ENCODE peak calls at places on chromosome 3, in six cellular contexts. H is choroid plexus epithelial cell; Z is heart left ventricle; S is CD4-positive, CD25-positive, alpha-beta regulatory T cell; K is left lung; D is adrenal gland. M is an unnamed sample.

GRCh38 chr3:36164400-36164799 is 215.9 kb upstream of the STAC start:
- DNase-seq in H (no peak), Z (no peak), S (no peak), K (no peak), D (no peak), M (no peak)

GRCh38 chr3:196979545-196979944 is 10.9 kb upstream of the PIGZ start:
- DNase-seq in H (peak), Z (no peak), S (no peak), K (no peak), D (peak), M (no peak)

GRCh38 chr3:134795776-134796312 is 784 bp downstream of the EPHB1 start:
- DNase-seq in H (peak), Z (no peak), S (peak), K (no peak), D (peak), M (no peak)

GRCh38 chr3:50272911-50273688 is 4.2 kb downstream of the SEMA3B start:
- DNase-seq in H (peak), Z (peak), S (peak), K (peak), D (peak), M (peak)

GRCh38 chr3:153026026-153026425 is 136.0 kb upstream of the RAP2B start:
- DNase-seq in H (peak), Z (no peak), S (peak), K (no peak), D (no peak), M (no peak)

GRCh38 chr3:119681279-119681678 is 4.1 kb upstream of the COX17 start:
- DNase-seq in H (peak), Z (no peak), S (peak), K (no peak), D (no peak), M (no peak)

GRCh38 chr3:31408720-31409119 is 124.0 kb upstream of the STT3B start:
- DNase-seq in H (no peak), Z (no peak), S (no peak), K (no peak), D (no peak), M (no peak)

GRCh38 chr3:59364471-59364870 is 314.6 kb upstream of the CFAP20DC start:
- DNase-seq in H (peak), Z (no peak), S (no peak), K (no peak), D (no peak), M (no peak)

GRCh38 chr3:114498779-114499370 is 205.0 kb downstream of the TIGIT start:
- DNase-seq in H (peak), Z (peak), S (no peak), K (no peak), D (peak), M (no peak)

GRCh38 chr3:129746629-129747028 is 140.2 kb upstream of the PLXND1 start:
- DNase-seq in H (peak), Z (no peak), S (no peak), K (no peak), D (no peak), M (no peak)

GRCh38 chr3:112046599-112046998 is 12.1 kb downstream of the TMPRSS7 start:
- DNase-seq in H (peak), Z (no peak), S (no peak), K (no peak), D (no peak), M (no peak)

GRCh38 chr3:11154953-11155325 is 646 bp downstream of the HRH1 start:
- DNase-seq in H (peak), Z (no peak), S (no peak), K (no peak), D (peak), M (no peak)

GRCh38 chr3:9525078-9525477 is 28.5 kb downstream of the LHFPL4 start:
- DNase-seq in H (no peak), Z (no peak), S (no peak), K (no peak), D (no peak), M (no peak)

GRCh38 chr3:185309795-185310194 is 53.1 kb upstream of the MAP3K13 start:
- DNase-seq in H (no peak), Z (no peak), S (no peak), K (no peak), D (no peak), M (no peak)

GRCh38 chr3:187913617-187914033 is 168.4 kb upstream of the BCL6 start:
- DNase-seq in H (peak), Z (no peak), S (no peak), K (no peak), D (no peak), M (no peak)

GRCh38 chr3:52123106-52123708 is 31.0 kb downstream of the POC1A start:
- DNase-seq in H (peak), Z (peak), S (peak), K (peak), D (peak), M (peak)

GRCh38 chr3:94246136-94246535 is 183.3 kb downstream of the NSUN3 start:
- DNase-seq in H (no peak), Z (no peak), S (no peak), K (no peak), D (no peak), M (no peak)

GRCh38 chr3:191356586-191357439 is 26.5 kb upstream of the UTS2B start:
- DNase-seq in H (peak), Z (peak), S (no peak), K (peak), D (no peak), M (no peak)

GRCh38 chr3:25820372-25820771 is 30.5 kb downstream of the OXSM start:
- DNase-seq in H (peak), Z (no peak), S (no peak), K (peak), D (peak), M (no peak)

GRCh38 chr3:167940241-167940640 is 155.5 kb downstream of the GOLIM4 start:
- DNase-seq in H (peak), Z (no peak), S (no peak), K (no peak), D (no peak), M (no peak)

GRCh38 chr3:186722457-186722856 is 5.3 kb downstream of the KNG1 start:
- DNase-seq in H (no peak), Z (no peak), S (no peak), K (no peak), D (no peak), M (no peak)

GRCh38 chr3:43584043-43584826 is 37.6 kb downstream of the ANO10 start:
- DNase-seq in H (peak), Z (no peak), S (peak), K (no peak), D (no peak), M (no peak)

GRCh38 chr3:56783644-56784451 is 17.9 kb downstream of the ARHGEF3 start:
- DNase-seq in H (peak), Z (peak), S (peak), K (peak), D (peak), M (peak)

GRCh38 chr3:158569717-158570244 is 1.2 kb upstream of the MLF1 start:
- DNase-seq in H (no peak), Z (no peak), S (no peak), K (no peak), D (no peak), M (no peak)

GRCh38 chr3:54443572-54444161 is 321.3 kb downstream of the CACNA2D3 start:
- DNase-seq in H (no peak), Z (no peak), S (no peak), K (no peak), D (no peak), M (no peak)

GRCh38 chr3:90145094-90145810 is 1037.8 kb downstream of the EPHA3 start:
- DNase-seq in H (peak), Z (no peak), S (no peak), K (no peak), D (no peak), M (no peak)

GRCh38 chr3:25532763-25533162 is 104.7 kb downstream of the RARB start:
- DNase-seq in H (peak), Z (no peak), S (peak), K (no peak), D (no peak), M (no peak)

GRCh38 chr3:141663993-141664392 is 74.1 kb upstream of the RNF7 start:
- DNase-seq in H (peak), Z (no peak), S (no peak), K (peak), D (peak), M (no peak)

GRCh38 chr3:181210275-181210674 is 220.7 kb upstream of the DNAJC19 start:
- DNase-seq in H (peak), Z (no peak), S (peak), K (no peak), D (no peak), M (no peak)

GRCh38 chr3:100662113-100662823 is 47.0 kb upstream of the TFG start:
- DNase-seq in H (peak), Z (no peak), S (no peak), K (no peak), D (no peak), M (no peak)

GRCh38 chr3:123395235-123395634 is 53.7 kb downstream of the ADCY5 start:
- DNase-seq in H (no peak), Z (no peak), S (no peak), K (no peak), D (no peak), M (no peak)

GRCh38 chr3:45612918-45613602 is 18.5 kb downstream of the LIMD1 start:
- DNase-seq in H (no peak), Z (no peak), S (no peak), K (no peak), D (no peak), M (no peak)

GRCh38 chr3:160061525-160061924 is 72.9 kb downstream of the IL12A start:
- DNase-seq in H (no peak), Z (no peak), S (no peak), K (no peak), D (no peak), M (no peak)

GRCh38 chr3:49343163-49343562 is 3.3 kb upstream of the USP4 start:
- DNase-seq in H (no peak), Z (no peak), S (no peak), K (no peak), D (no peak), M (no peak)

GRCh38 chr3:169871129-169871886 is 1.6 kb upstream of the LRRC31 start:
- DNase-seq in H (no peak), Z (no peak), S (peak), K (peak), D (no peak), M (peak)

GRCh38 chr3:186307594-186307993 is 54.4 kb downstream of the DGKG start:
- DNase-seq in H (peak), Z (no peak), S (peak), K (no peak), D (no peak), M (no peak)

GRCh38 chr3:165532851-165533250 is 304.4 kb downstream of the BCHE start:
- DNase-seq in H (peak), Z (no peak), S (no peak), K (no peak), D (no peak), M (no peak)

GRCh38 chr3:105729662-105730061 is 139.2 kb downstream of the CBLB start:
- DNase-seq in H (peak), Z (no peak), S (no peak), K (no peak), D (no peak), M (no peak)

GRCh38 chr3:105731686-105732085 is 137.1 kb downstream of the CBLB start:
- DNase-seq in H (peak), Z (no peak), S (no peak), K (no peak), D (no peak), M (no peak)

GRCh38 chr3:105722943-105723556 is 145.8 kb downstream of the CBLB start:
- DNase-seq in H (no peak), Z (no peak), S (peak), K (no peak), D (no peak), M (no peak)

GRCh38 chr3:105730973-105731372 is 137.8 kb downstream of the CBLB start:
- DNase-seq in H (peak), Z (no peak), S (no peak), K (no peak), D (no peak), M (no peak)

DNA sequence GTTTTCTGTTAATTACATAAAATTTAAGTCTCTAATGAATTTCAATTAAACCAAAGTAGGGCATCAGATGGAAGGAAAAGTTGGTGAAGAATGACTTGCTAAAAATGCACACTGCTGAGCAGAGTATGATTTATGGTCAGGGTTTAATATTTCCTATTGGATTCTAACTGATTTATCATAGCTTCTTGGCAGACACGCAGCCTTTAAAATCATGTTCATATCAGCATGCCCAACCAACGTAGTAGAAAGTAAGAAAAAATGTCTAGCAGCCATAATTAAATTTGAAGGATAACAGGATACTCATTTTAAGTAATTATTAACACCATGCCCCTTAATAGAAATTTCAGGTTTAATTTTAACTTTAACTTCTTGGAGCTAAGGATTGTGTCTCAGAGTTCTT is 139.9 kb downstream of the CBLB start:
- DNase-seq in H (peak), Z (no peak), S (no peak), K (no peak), D (no peak), M (no peak)
- H3K4me3 ChIP-seq in H (no peak), Z (no peak), S (no peak), K (no peak), D (no peak), M (no peak)

GRCh38 chr3:64238971-64239667 is 13.9 kb upstream of the PRICKLE2 start:
- DNase-seq in H (peak), Z (peak), S (no peak), K (peak), D (peak), M (peak)
- H3K4me3 ChIP-seq in H (peak), Z (peak), S (no peak), K (no peak), D (no peak), M (no peak)

DNA sequence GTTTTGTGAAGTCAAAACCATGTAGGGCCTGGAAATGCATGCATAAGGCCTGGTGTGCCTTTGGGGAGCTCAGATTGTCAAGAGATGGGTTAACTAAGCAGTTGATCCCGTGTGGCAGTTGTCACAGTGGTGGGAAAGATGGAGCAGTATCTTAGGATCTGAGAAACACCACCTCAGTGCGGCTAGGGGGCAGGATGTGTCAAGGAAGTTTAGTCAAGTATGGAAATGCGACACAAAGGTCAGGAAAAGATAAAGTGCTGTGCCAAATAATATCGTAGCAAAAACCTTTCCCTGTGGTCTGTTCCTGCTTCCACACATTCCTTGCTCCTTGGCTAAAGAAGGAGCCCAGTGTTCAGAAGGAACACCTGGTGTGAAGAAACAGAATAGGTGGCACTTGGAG is 396.4 kb downstream of the EDEM1 start:
- DNase-seq in H (no peak), Z (no peak), S (no peak), K (no peak), D (no peak), M (no peak)
- H3K4me3 ChIP-seq in H (no peak), Z (no peak), S (no peak), K (no peak), D (no peak), M (no peak)

GRCh38 chr3:177629276-177629675 is 432.0 kb upstream of the TBL1XR1 start:
- DNase-seq in H (no peak), Z (no peak), S (no peak), K (no peak), D (no peak), M (no peak)
- H3K4me3 ChIP-seq in H (no peak), Z (no peak), S (no peak), K (no peak), D (no peak), M (no peak)

GRCh38 chr3:146339262-146339808 is 88.4 kb upstream of the PLSCR4 start:
- DNase-seq in H (no peak), Z (no peak), S (no peak), K (no peak), D (peak), M (no peak)
- H3K4me3 ChIP-seq in H (no peak), Z (no peak), S (no peak), K (no peak), D (no peak), M (peak)

DNA sequence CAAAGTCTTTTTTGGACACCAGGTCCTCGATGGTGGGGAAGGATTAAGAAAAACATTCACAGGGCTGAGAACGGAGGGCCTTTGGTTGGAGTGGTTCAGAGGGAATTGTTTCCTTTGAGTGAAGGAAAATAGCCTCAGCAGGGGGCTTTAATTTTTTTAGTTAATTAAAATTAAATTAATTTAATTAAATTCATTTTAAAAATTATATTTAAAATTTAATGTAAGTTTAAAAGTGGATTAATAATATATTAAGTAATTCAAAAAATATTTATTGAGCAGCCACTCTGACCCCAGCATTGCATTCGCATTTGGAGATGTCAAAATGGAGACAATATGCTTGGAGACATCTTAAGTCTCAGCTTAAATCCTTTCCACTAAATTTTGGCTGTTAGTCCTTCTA is 136.7 kb downstream of the KCNH8 start:
- DNase-seq in H (no peak), Z (no peak), S (no peak), K (no peak), D (no peak), M (no peak)
- H3K4me3 ChIP-seq in H (no peak), Z (no peak), S (no peak), K (no peak), D (no peak), M (no peak)

DNA sequence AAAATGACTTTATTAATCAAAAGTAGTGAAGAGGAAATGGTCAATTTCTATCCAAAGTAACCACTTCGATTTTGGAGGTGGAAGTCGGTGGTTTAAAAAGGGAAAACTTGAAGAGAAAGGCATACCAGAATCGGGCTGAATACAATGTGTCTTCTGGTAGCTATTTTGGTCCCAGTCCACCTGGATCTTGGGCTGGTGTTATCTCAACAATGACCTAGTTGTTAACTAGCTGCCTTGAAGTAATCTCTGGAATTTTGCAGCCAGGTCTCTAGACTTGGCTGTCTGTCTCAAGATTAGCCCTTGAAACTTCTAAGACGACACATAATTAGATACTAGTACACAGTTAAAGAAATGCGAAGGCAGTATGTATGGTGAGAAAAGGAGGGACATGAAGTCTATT is 409.8 kb downstream of the GRM7 start:
- DNase-seq in H (no peak), Z (no peak), S (no peak), K (no peak), D (no peak), M (no peak)
- H3K4me3 ChIP-seq in H (no peak), Z (no peak), S (no peak), K (no peak), D (no peak), M (no peak)

M was measured in lower lobe of right lung.